ENCODE peak calls at places on chromosomes 6 and 20, in four cellular contexts. S is K562, W is HepG2, T is GM12878. D is an unnamed sample.

GRCh38 chr20:3276400-3277015 is 37.5 kb upstream of the SLC4A11 start:
- DNase-seq in S (no peak), W (peak; percentile 68), T (no peak), D (peak; percentile 22)

GRCh38 chr20:47785900-47786762 is 850 bp upstream of the SULF2 start:
- DNase-seq in S (peak; percentile 45), W (peak; percentile 82), T (no peak), D (peak; percentile 71)

GRCh38 chr6:27890351-27891299 is 21.6 kb downstream of the OR2B2 start:
- DNase-seq in S (peak; percentile 73), W (no peak), T (peak; percentile 100), D (peak; percentile 97)

GRCh38 chr6:160238786-160239751 is 19.6 kb downstream of the SLC22A2 start:
- DNase-seq in S (no peak), W (no peak), T (no peak), D (no peak)

GRCh38 chr6:23145801-23146200 is 576.4 kb downstream of the HDGFL1 start:
- DNase-seq in S (no peak), W (no peak), T (no peak), D (peak; percentile 11)

GRCh38 chr6:90484392-90484791 is 102.5 kb downstream of the MAP3K7 start:
- DNase-seq in S (no peak), W (no peak), T (no peak), D (no peak)

GRCh38 chr20:5000263-5001173 is 792 bp downstream of the SLC23A2 start:
- DNase-seq in S (peak; percentile 40), W (peak; percentile 54), T (no peak), D (peak; percentile 18)

GRCh38 chr20:10653593-10654288 is 20.1 kb downstream of the JAG1 start:
- DNase-seq in S (no peak), W (no peak), T (peak; percentile 50), D (peak; percentile 94)

GRCh38 chr6:26305097-26305841 is 59.7 kb upstream of the BTN3A2 start:
- DNase-seq in S (peak; percentile 76), W (peak; percentile 77), T (no peak), D (peak; percentile 87)

GRCh38 chr6:26306248-26306647 is 58.8 kb upstream of the BTN3A2 start:
- DNase-seq in S (no peak), W (no peak), T (no peak), D (peak; percentile 43)

GRCh38 chr6:26301638-26302037 is 63.4 kb upstream of the BTN3A2 start:
- DNase-seq in S (no peak), W (no peak), T (no peak), D (no peak)

GRCh38 chr6:26302941-26303559 is 61.9 kb upstream of the BTN3A2 start:
- DNase-seq in S (no peak), W (no peak), T (no peak), D (no peak)

DNA sequence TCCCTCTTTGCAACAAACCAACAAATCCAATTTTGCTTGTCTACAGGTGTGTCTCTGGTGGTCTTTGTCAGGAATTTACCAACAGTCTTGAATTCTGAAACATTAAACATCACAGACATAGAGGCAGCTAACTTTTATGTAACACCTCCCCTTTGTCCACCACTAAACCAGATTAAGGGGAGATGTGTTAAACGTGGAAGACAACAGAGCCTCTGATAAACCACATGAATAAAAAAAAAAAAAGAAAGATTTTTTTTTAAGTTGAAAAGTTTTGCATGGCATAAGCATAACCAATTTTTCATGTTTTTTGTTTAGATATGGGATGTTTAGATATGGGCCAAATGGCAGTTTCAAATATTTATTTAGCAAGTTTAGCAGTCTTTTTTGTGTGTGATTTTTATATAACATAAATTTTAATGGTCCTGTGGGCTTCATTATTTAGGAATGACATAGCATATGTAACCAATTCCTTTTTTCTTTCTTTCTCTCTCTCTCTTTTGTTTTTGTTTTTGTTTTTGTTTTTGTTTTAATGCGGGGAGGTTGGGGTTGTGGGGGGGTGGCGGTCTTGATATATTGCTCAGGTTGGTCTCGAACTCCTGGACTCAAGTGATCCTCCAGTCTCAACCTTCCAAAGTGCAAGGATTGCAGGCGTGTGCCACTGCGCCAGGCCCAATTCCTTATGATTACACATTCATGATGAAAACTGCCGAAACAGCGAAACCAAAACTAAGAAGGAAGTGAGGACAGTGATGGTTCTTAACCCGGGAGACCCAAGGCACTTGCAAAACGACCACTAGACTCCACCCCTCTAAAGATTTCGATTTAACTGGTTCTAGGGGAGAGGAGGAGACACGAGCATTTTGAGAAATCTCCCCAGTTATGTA is 60.5 kb upstream of the BTN3A2 start:
- DNase-seq in S (no peak), W (no peak), T (no peak), D (peak; percentile 70)
- TF ChIP-seq MXI1 in S (no peak), W (no peak), T (no peak), D (no peak)

GRCh38 chr20:40286991-40287531 is 402.0 kb downstream of the MAFB start:
- DNase-seq in S (no peak), W (no peak), T (no peak), D (no peak)
- TF ChIP-seq BHLHE40 in S (no peak), W (no peak), T (no peak), D (no peak)

GRCh38 chr6:161487694-161488093 is 213.8 kb upstream of the AGPAT4 start:
- DNase-seq in S (no peak), W (no peak), T (no peak), D (no peak)

GRCh38 chr6:161486903-161487531 is 213.2 kb upstream of the AGPAT4 start:
- DNase-seq in S (no peak), W (no peak), T (no peak), D (no peak)

GRCh38 chr6:161486326-161486725 is 212.5 kb upstream of the AGPAT4 start:
- DNase-seq in S (no peak), W (no peak), T (no peak), D (peak; percentile 30)

GRCh38 chr6:161493731-161494130 is 219.9 kb upstream of the AGPAT4 start:
- DNase-seq in S (no peak), W (no peak), T (no peak), D (no peak)

GRCh38 chr6:161489626-161490306 is 215.9 kb upstream of the AGPAT4 start:
- DNase-seq in S (no peak), W (no peak), T (no peak), D (no peak)
- TF ChIP-seq MXI1 in S (no peak), W (no peak), T (no peak), D (no peak)

DNA sequence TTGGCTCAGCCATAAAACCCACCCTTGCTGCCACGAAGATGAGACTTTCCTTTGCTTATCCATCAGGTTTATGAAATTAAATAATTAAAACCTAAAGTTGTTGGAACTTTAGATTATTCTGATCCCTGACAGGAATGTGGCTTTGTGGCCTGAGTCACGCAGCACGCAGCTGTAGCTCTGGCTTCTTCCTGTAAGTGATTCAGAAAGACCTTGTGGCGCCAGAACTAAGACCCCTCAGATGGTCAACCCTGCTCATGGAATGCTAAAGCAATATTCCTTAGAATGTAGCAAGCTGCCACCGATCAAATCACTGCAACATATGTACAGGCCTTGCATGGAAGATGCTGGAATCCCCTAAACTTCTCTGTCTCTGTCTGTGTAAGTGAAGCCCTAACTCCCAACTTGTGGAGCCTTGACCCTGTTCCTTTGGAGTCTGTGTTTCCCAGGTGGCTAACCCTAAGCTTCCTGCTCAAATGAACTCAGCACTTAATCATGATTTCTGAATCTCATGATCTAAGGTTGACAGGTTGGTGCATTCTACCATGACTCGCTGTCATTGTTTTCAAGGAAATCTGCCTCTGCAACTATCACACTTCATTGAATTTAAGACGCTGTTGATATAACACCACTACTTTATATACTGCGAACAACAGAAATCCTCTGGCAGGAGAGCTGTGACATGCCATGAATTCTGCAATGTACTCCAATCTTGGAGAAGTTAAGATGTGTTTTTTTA is 111.2 kb upstream of the CST7 start:
- DNase-seq in S (no peak), W (no peak), T (no peak), D (peak; percentile 50)
- TF ChIP-seq BHLHE40 in S (no peak), W (no peak), T (no peak), D (peak; percentile 9)

GRCh38 chr6:140044626-140045025 is 670.2 kb upstream of the CITED2 start:
- DNase-seq in S (no peak), W (no peak), T (no peak), D (no peak)

GRCh38 chr6:140041571-140042332 is 667.3 kb upstream of the CITED2 start:
- DNase-seq in S (no peak), W (no peak), T (no peak), D (no peak)

GRCh38 chr6:140045116-140045515 is 670.7 kb upstream of the CITED2 start:
- DNase-seq in S (no peak), W (no peak), T (no peak), D (no peak)

GRCh38 chr6:140043762-140044378 is 669.4 kb upstream of the CITED2 start:
- DNase-seq in S (no peak), W (no peak), T (no peak), D (peak; percentile 53)

GRCh38 chr6:140043357-140043756 is 668.9 kb upstream of the CITED2 start:
- DNase-seq in S (no peak), W (no peak), T (no peak), D (peak; percentile 96)
- TF ChIP-seq MXI1 in S (no peak), W (no peak), T (no peak), D (no peak)

GRCh38 chr6:7155871-7156579 is 48.3 kb downstream of the RREB1 start:
- DNase-seq in S (no peak), W (no peak), T (peak; percentile 86), D (no peak)
- TF ChIP-seq BHLHE40 in S (no peak), W (no peak), T (no peak), D (no peak)